ENCODE peak calls at places on chromosomes 5 and 9, in nine cellular contexts. M is K562, T is choroid plexus epithelial cell, E is uterus, Q is heart right ventricle, K is AG04449, X is BJ, Z is cardiac fibroblast, F is AG10803. R is an unnamed sample.

GRCh38 chr9:112894699-112895098 is 4.0 kb upstream of the SLC46A2 start:
- DNase-seq in M (no peak), T (no peak), E (no peak), Q (no peak), K (no peak), X (no peak), Z (no peak), F (peak), R (peak)

GRCh38 chr9:129441852-129442251 is 179.0 kb downstream of the C9orf50 start:
- DNase-seq in M (no peak), T (no peak), E (no peak), Q (no peak), K (no peak), X (no peak), Z (no peak), F (no peak), R (no peak)

GRCh38 chr5:37921452-37921851 is 81.6 kb upstream of the GDNF start:
- DNase-seq in M (no peak), T (no peak), E (no peak), Q (no peak), K (no peak), X (no peak), Z (peak), F (no peak), R (no peak)

GRCh38 chr5:132725745-132726144 is 11.6 kb downstream of the KIF3A start:
- DNase-seq in M (no peak), T (no peak), E (no peak), Q (no peak), K (no peak), X (no peak), Z (no peak), F (no peak), R (no peak)

GRCh38 chr5:169656125-169656990 is 19.3 kb downstream of the DOCK2 start:
- DNase-seq in M (no peak), T (peak), E (no peak), Q (no peak), K (no peak), X (no peak), Z (peak), F (no peak), R (peak)

GRCh38 chr5:42434047-42434724 is 10.9 kb downstream of the GHR start:
- DNase-seq in M (no peak), T (no peak), E (no peak), Q (no peak), K (no peak), X (no peak), Z (no peak), F (no peak), R (no peak)

GRCh38 chr5:54175-54730 is 37.7 kb upstream of the PLEKHG4B start:
- DNase-seq in M (no peak), T (no peak), E (no peak), Q (no peak), K (no peak), X (no peak), Z (no peak), F (no peak), R (no peak)

GRCh38 chr5:122882836-122883235 is 37.4 kb downstream of the SNX24 start:
- DNase-seq in M (no peak), T (peak), E (no peak), Q (no peak), K (no peak), X (no peak), Z (peak), F (peak), R (no peak)

GRCh38 chr5:7010578-7010977 is 297.3 kb downstream of the TENT4A start:
- DNase-seq in M (no peak), T (no peak), E (no peak), Q (no peak), K (no peak), X (no peak), Z (no peak), F (no peak), R (no peak)

GRCh38 chr5:143641549-143641955 is 170.4 kb upstream of the HMHB1 start:
- DNase-seq in M (no peak), T (peak), E (no peak), Q (no peak), K (no peak), X (peak), Z (no peak), F (peak), R (no peak)

GRCh38 chr5:139670369-139671095 is 22.4 kb downstream of the CXXC5 start:
- DNase-seq in M (peak), T (no peak), E (no peak), Q (no peak), K (no peak), X (no peak), Z (no peak), F (no peak), R (no peak)

GRCh38 chr9:98087420-98088354 is 31.2 kb downstream of the NANS start:
- DNase-seq in M (no peak), T (peak), E (peak), Q (peak), K (no peak), X (no peak), Z (peak), F (peak), R (peak)

GRCh38 chr5:65672787-65673186 is 48.0 kb downstream of the SHLD3 start:
- DNase-seq in M (no peak), T (peak), E (no peak), Q (no peak), K (peak), X (peak), Z (peak), F (peak), R (no peak)

GRCh38 chr5:74903165-74903787 is 37.1 kb upstream of the FAM169A start:
- DNase-seq in M (peak), T (peak), E (no peak), Q (no peak), K (no peak), X (no peak), Z (no peak), F (no peak), R (no peak)

GRCh38 chr5:95564450-95564849 is 9.5 kb downstream of the ARSK start:
- DNase-seq in M (no peak), T (peak), E (no peak), Q (no peak), K (no peak), X (no peak), Z (no peak), F (no peak), R (no peak)

GRCh38 chr5:663436-664342 is 29.5 kb downstream of the TPPP start:
- DNase-seq in M (no peak), T (no peak), E (no peak), Q (no peak), K (no peak), X (no peak), Z (no peak), F (no peak), R (no peak)

GRCh38 chr9:130936285-130937117 is 2.5 kb downstream of the FIBCD1 start:
- DNase-seq in M (no peak), T (peak), E (no peak), Q (no peak), K (peak), X (peak), Z (peak), F (peak), R (no peak)

GRCh38 chr9:63859475-63860215 is 1425.4 kb downstream of the FOXD4L5 start:
- DNase-seq in M (peak), T (peak), E (peak), Q (peak), K (no peak), X (no peak), Z (peak), F (no peak), R (peak)
- TF ChIP-seq CTCF in M (no peak), T (no peak), E (no peak), Q (no peak), K (no peak), X (no peak), Z (no peak), F (no peak), R (no peak)

GRCh38 chr5:135185461-135186075 is 151.5 kb upstream of the PITX1 start:
- DNase-seq in M (no peak), T (peak), E (no peak), Q (no peak), K (peak), X (no peak), Z (peak), F (peak), R (no peak)
- TF ChIP-seq CTCF in M (no peak), T (no peak), E (no peak), Q (no peak), K (no peak), X (no peak), Z (no peak), F (no peak), R (no peak)

DNA sequence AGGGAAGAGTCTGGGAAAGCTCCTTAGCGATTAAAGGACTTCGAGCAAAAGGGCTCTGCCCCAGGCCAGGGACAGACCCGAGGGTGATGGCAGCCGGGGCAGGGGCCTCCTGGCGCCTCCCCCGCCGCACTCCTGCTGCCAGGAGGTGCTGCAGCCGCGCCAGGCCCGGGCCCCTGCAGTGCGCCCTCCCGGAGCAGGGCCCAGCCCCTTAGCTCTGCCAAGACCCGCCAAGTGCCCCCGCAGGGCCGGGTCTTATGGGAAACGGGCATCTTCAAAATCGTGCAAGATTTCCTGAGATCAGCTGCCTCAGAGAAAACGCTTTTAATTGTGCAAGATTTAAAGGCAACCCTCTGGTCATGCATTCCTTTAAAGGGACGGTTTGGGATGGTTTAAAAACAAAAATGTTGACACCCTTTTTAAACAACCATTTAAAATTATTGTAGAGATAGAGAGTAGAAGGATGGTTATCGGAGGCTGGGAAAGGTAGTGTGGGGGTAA is 52.4 kb downstream of the CDC14B start:
- DNase-seq in M (peak), T (peak), E (no peak), Q (no peak), K (no peak), X (no peak), Z (peak), F (peak), R (no peak)
- TF ChIP-seq CTCF in M (no peak), T (no peak), E (no peak), Q (no peak), K (no peak), X (no peak), Z (no peak), F (no peak), R (no peak)

GRCh38 chr9:22455181-22455580 is 8.6 kb downstream of the DMRTA1 start:
- DNase-seq in M (no peak), T (no peak), E (no peak), Q (no peak), K (no peak), X (no peak), Z (no peak), F (no peak), R (no peak)

GRCh38 chr9:22447607-22448305 is 1.1 kb downstream of the DMRTA1 start:
- DNase-seq in M (no peak), T (peak), E (no peak), Q (no peak), K (no peak), X (no peak), Z (no peak), F (no peak), R (no peak)

GRCh38 chr9:22454021-22454420 is 7.4 kb downstream of the DMRTA1 start:
- DNase-seq in M (no peak), T (peak), E (no peak), Q (no peak), K (no peak), X (no peak), Z (no peak), F (no peak), R (no peak)

GRCh38 chr9:22457448-22457847 is 10.8 kb downstream of the DMRTA1 start:
- DNase-seq in M (no peak), T (no peak), E (no peak), Q (no peak), K (no peak), X (no peak), Z (no peak), F (no peak), R (no peak)

GRCh38 chr9:22452415-22453010 is 5.9 kb downstream of the DMRTA1 start:
- DNase-seq in M (no peak), T (peak), E (peak), Q (no peak), K (no peak), X (no peak), Z (peak), F (peak), R (no peak)
- TF ChIP-seq CTCF in M (no peak), T (peak), E (peak), Q (peak), K (peak), X (peak), Z (peak), F (peak), R (peak)

GRCh38 chr9:82570226-82570625 is 492.7 kb downstream of the RASEF start:
- DNase-seq in M (no peak), T (no peak), E (no peak), Q (no peak), K (no peak), X (no peak), Z (no peak), F (peak), R (no peak)
- TF ChIP-seq CTCF in M (no peak), T (peak), E (no peak), Q (no peak), K (peak), X (peak), Z (no peak), F (peak), R (no peak)

DNA sequence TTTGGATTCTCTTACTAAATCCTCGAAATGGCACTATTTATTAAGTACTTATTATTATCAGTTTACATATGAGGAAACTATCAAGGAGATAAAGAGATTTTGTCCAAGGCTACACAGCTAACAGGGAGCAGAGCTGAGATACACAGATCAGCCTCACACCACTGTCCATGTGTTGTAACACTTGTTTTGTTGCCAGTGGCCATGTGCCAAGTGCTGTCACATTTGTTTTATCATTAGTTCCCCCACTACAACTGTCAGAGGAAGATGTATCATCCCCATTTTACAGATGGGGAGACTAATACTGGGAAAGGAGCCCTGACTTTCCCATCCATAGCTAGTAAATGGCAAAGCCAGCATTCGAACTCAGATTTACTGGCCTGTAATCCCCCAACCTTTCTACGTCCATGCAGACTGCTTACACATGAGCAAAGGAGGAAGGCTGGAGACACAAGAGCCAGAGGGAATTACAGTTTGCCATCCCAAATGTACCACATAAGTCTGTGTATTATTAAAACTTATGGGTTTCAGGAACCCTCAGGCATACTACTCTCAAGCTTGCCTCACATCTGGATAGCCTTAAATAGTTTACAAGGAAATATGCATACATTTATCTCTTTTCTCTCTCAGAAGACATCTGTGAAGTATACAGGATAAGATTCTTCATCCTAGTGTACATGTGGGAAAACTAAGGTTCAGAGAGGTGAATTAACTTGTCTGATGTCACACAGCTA is 25.1 kb downstream of the PAPPA start:
- DNase-seq in M (no peak), T (no peak), E (peak), Q (no peak), K (no peak), X (no peak), Z (peak), F (no peak), R (no peak)
- TF ChIP-seq CTCF in M (no peak), T (no peak), E (no peak), Q (no peak), K (no peak), X (no peak), Z (no peak), F (no peak), R (no peak)

DNA sequence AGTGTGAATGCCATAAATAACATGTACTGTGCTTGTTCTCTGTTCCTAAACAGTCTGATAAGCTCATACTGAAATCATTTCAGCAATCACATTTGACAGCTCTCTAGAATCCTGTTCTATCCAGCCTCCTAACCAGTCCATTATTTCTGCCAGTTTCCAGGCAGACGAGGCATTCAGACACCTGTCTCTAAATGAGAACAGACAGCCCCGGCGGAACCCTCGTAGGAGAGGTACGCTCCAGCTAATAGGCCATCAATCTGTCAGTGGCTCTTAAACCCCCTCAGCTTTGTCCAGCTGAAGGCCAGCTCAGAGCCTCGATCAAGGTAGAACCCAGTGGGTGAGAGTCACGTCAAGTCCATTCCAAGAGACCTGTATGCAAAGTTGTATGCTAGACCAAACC is 272.3 kb downstream of the GLIS3 start:
- DNase-seq in M (no peak), T (no peak), E (no peak), Q (no peak), K (no peak), X (no peak), Z (no peak), F (no peak), R (no peak)
- TF ChIP-seq CTCF in M (no peak), T (no peak), E (no peak), Q (no peak), K (no peak), X (no peak), Z (no peak), F (no peak), R (no peak)

GRCh38 chr5:5339257-5339656 is 83.2 kb upstream of the ICE1 start:
- DNase-seq in M (no peak), T (no peak), E (no peak), Q (no peak), K (no peak), X (no peak), Z (no peak), F (no peak), R (no peak)

GRCh38 chr5:5341531-5342292 is 80.8 kb upstream of the ICE1 start:
- DNase-seq in M (no peak), T (peak), E (no peak), Q (no peak), K (no peak), X (peak), Z (peak), F (peak), R (no peak)

GRCh38 chr5:5342784-5343183 is 79.7 kb upstream of the ICE1 start:
- DNase-seq in M (no peak), T (peak), E (no peak), Q (no peak), K (no peak), X (peak), Z (peak), F (peak), R (no peak)

GRCh38 chr5:5343581-5343980 is 78.9 kb upstream of the ICE1 start:
- DNase-seq in M (no peak), T (no peak), E (no peak), Q (no peak), K (no peak), X (no peak), Z (no peak), F (no peak), R (no peak)

GRCh38 chr5:5340206-5340729 is 82.2 kb upstream of the ICE1 start:
- DNase-seq in M (peak), T (peak), E (peak), Q (peak), K (peak), X (peak), Z (peak), F (peak), R (no peak)
- TF ChIP-seq CTCF in M (peak), T (peak), E (peak), Q (peak), K (peak), X (peak), Z (peak), F (peak), R (no peak)

GRCh38 chr5:168315991-168316578 is 24.6 kb downstream of the WWC1 start:
- DNase-seq in M (no peak), T (no peak), E (no peak), Q (no peak), K (no peak), X (no peak), Z (no peak), F (no peak), R (no peak)

GRCh38 chr5:168315416-168315990 is 24.1 kb downstream of the WWC1 start:
- DNase-seq in M (no peak), T (no peak), E (no peak), Q (no peak), K (no peak), X (no peak), Z (no peak), F (no peak), R (no peak)

GRCh38 chr5:168313596-168314204 is 22.3 kb downstream of the WWC1 start:
- DNase-seq in M (no peak), T (no peak), E (no peak), Q (no peak), K (no peak), X (peak), Z (no peak), F (peak), R (no peak)

GRCh38 chr5:168312606-168313297 is 21.3 kb downstream of the WWC1 start:
- DNase-seq in M (no peak), T (no peak), E (no peak), Q (no peak), K (no peak), X (no peak), Z (no peak), F (no peak), R (no peak)

GRCh38 chr5:168314735-168315411 is 23.4 kb downstream of the WWC1 start:
- DNase-seq in M (no peak), T (peak), E (no peak), Q (no peak), K (peak), X (peak), Z (peak), F (peak), R (no peak)
- TF ChIP-seq CTCF in M (no peak), T (no peak), E (no peak), Q (no peak), K (no peak), X (no peak), Z (peak), F (no peak), R (no peak)

R was measured in CD14-positive monocyte.